ENCODE peak calls at places on chromosome 14, in four cellular contexts. N is hepatocyte, P is SK-N-SH, K is uterus. O is an unnamed sample.

GRCh38 chr14:31880935-31881334 is 196.2 kb upstream of the ARHGAP5 start:
- DNase-seq in N (peak; percentile 47), P (no peak), K (no peak), O (no peak)

GRCh38 chr14:21090194-21090939 is 8.1 kb downstream of the ZNF219 start:
- DNase-seq in N (no peak), P (peak; percentile 87), K (no peak), O (peak; percentile 51)

GRCh38 chr14:36207500-36207899 is 31.0 kb upstream of the PTCSC3 start:
- DNase-seq in N (no peak), P (peak; percentile 14), K (no peak), O (no peak)

GRCh38 chr14:85310491-85311272 is 219.3 kb upstream of the FLRT2 start:
- DNase-seq in N (no peak), P (no peak), K (no peak), O (no peak)

GRCh38 chr14:51360592-51360991 is 120.5 kb downstream of the TMX1 start:
- DNase-seq in N (no peak), P (no peak), K (no peak), O (no peak)

GRCh38 chr14:92959189-92959531 is 36.2 kb downstream of the CHGA start:
- DNase-seq in N (no peak), P (peak; percentile 95), K (no peak), O (no peak)

GRCh38 chr14:89418452-89418851 is 1.4 kb upstream of the FOXN3 start:
- DNase-seq in N (no peak), P (peak; percentile 67), K (peak; percentile 32), O (no peak)

GRCh38 chr14:92495041-92495440 is 18.5 kb upstream of the RIN3 start:
- DNase-seq in N (peak; percentile 54), P (no peak), K (no peak), O (no peak)

GRCh38 chr14:89167705-89168104 is 249.3 kb downstream of the FOXN3 start:
- DNase-seq in N (no peak), P (no peak), K (no peak), O (no peak)

GRCh38 chr14:63614964-63615363 is 26.7 kb downstream of the WDR89 start:
- DNase-seq in N (no peak), P (no peak), K (no peak), O (no peak)

GRCh38 chr14:105474478-105475268 is at the start of gene CRIP2:
- DNase-seq in N (peak; percentile 83), P (peak; percentile 91), K (no peak), O (peak; percentile 64)

GRCh38 chr14:56300495-56300894 is 182.3 kb downstream of the PELI2 start:
- DNase-seq in N (no peak), P (no peak), K (no peak), O (no peak)

GRCh38 chr14:56422703-56423213 is 156.8 kb upstream of the TMEM260 start:
- DNase-seq in N (peak; percentile 84), P (peak; percentile 28), K (peak; percentile 53), O (peak; percentile 57)

GRCh38 chr14:70908918-70909641 is 1.8 kb downstream of the PCNX1 start:
- DNase-seq in N (no peak), P (no peak), K (no peak), O (no peak)

DNA sequence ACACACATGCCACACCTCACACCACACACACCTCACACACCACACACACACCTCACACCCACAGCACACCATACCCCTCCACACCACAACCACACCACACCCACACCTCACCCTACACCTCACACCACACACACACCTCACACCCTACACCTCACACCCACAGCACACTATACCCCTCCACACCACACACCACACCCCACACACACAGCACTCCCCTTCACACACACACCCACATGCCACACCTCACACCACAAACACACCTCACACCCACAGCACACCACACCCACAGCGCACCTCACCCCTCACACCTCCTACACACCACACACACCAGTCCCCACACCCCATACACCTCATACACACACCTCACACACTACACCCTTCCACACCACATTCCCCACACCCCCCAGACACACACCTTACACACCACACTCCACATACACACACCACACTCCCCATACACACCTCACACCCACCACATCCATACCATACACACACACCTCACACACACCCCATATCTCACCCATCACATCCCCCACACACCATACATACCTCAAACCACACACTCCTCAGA is 80.0 kb downstream of the ACTN1 start:
- DNase-seq in N (no peak), P (no peak), K (no peak), O (no peak)
- H3K27ac ChIP-seq in N (no peak overlapping the region), P (no peak overlapping the region), K (peak overlapping the region; percentile 46), O (no peak overlapping the region)

GRCh38 chr14:90760591-90761316 is 55.5 kb downstream of the TTC7B start:
- DNase-seq in N (peak; percentile 26), P (peak; percentile 48), K (no peak), O (no peak)
- TF ChIP-seq CTCF in N (peak; percentile 44), P (peak; percentile 64), K (peak; percentile 10), O (no peak)

DNA sequence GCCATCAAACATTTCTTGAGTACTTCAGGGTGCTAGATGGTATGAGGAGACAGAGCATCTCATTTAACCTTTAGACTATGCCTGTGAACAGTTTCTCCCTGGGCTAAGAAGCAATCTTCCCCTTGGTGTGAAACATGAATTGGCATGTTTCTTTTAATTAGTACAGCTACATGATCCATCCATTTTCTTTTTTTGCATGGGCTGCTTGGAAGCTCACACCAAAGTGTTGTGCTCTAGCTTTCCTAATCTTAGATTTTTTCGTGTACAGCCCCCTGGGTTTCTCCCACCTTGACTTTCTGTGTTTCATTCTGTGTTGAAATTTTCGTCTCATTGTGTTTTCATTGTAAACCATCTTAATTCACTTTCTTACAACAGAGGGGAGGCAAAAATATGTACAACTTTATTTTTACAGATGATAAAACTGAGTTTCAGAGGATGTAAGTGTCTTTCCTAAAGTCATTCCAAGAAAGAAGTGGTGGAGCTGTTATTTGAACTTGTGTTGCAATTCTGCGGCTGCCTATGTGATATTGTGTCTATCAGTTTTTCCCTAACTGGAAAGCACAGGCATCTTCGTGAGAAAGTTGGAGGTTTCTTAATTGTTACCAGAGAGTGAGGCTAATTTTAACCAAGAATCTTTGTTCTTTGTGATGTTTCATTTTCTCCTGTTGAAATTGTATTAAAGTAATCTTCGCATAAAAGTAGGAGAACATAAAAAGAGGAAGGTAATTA is 64.5 kb downstream of the DAAM1 start:
- DNase-seq in N (no peak), P (no peak), K (no peak), O (no peak)
- H3K27ac ChIP-seq in N (peak overlapping the region; percentile 38), P (peak overlapping the region; percentile 95), K (peak overlapping the region; percentile 83), O (no peak overlapping the region)

GRCh38 chr14:53110103-53110502 is 43.0 kb downstream of the DDHD1 start:
- DNase-seq in N (no peak), P (no peak), K (no peak), O (no peak)

GRCh38 chr14:53108292-53108937 is 44.7 kb downstream of the DDHD1 start:
- DNase-seq in N (no peak), P (no peak), K (no peak), O (no peak)

GRCh38 chr14:53109688-53110041 is 43.5 kb downstream of the DDHD1 start:
- DNase-seq in N (no peak), P (no peak), K (no peak), O (no peak)

GRCh38 chr14:53109028-53109687 is 44.0 kb downstream of the DDHD1 start:
- DNase-seq in N (no peak), P (no peak), K (no peak), O (no peak)

GRCh38 chr14:53113992-53114391 is 39.1 kb downstream of the DDHD1 start:
- DNase-seq in N (no peak), P (no peak), K (no peak), O (no peak)
- TF ChIP-seq CTCF in N (no peak), P (no peak), K (no peak), O (no peak)

DNA sequence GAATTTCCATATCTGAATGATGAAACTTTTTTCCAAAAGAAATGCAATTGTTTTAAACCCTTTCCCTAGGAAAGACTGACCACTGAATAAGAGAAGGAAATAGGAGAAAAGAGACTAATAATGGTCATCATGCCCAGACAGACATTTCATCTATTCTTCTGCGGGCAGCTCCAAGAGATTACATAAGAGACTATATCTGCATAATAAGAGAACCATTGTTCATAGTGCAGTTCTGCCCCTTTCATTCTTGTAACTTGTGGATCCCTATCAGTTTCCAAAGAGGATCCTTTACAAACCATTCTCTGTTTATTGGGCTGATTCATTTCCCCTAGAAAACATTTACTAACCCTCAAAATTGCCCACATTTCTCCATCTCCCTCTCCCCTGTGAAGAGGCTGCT is 197.7 kb downstream of the FSCB start:
- DNase-seq in N (no peak), P (no peak), K (no peak), O (no peak)
- H3K27ac ChIP-seq in N (no peak overlapping the region), P (no peak overlapping the region), K (no peak overlapping the region), O (no peak overlapping the region)

DNA sequence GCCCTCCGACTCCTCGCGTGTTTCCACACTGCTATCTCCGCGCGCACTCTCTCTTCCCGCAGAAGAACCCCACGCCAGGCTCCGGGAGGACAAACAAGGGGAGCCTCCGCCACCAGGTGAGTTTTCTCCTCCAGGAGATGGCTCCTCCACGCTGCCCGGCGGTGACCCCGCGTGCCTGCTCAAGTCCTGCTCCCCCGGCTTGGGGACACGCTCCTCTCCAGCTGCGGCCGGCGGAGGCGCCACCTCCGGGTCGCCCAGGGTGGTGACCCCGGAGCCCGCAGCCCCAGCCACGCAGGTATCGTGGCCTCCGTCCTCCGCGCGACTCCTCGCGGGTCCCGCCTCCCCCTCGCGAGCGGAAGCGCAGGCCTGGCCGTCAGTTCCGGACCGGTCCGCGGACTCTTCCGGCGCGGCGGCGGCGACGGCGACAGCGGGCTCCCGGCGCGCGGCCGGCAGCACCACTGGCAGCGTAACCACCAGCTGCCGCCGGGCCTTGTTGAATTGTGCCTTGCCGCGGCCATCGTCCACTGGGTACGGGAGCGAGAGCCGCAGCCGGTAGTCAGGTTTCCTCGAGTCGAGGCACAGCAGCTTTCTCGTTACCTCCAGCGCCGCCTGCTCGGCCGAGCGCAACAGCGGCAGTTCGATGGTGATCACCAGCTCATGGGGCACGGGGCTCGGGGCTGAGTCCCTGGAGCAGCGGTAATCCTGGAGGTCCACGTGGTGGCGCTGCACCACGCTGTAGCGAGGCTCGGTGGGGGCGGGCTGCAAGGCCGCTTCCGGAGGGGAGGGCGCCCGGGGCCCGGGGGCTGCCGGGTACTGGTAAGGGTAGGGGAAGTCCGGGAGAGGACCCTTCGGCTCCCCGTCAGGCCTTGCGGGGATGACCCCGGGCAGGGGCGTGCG is 1.1 kb downstream of the DNAAF2 start:
- DNase-seq in N (peak; percentile 98), P (peak; percentile 97), K (peak; percentile 90), O (peak; percentile 91)
- TF ChIP-seq CTCF in N (peak; percentile 95), P (peak; percentile 90), K (peak; percentile 84), O (peak; percentile 78)

GRCh38 chr14:69260979-69261605 is 1.1 kb downstream of the GALNT16 start:
- DNase-seq in N (peak; percentile 76), P (peak; percentile 91), K (no peak), O (no peak)
- H3K27ac ChIP-seq in N (peak overlapping the region; percentile 64), P (no peak overlapping the region), K (peak overlapping the region; percentile 51), O (no peak overlapping the region)

GRCh38 chr14:59918824-59919581 is 941 bp upstream of the LRRC9 start:
- DNase-seq in N (peak; percentile 53), P (peak; percentile 56), K (no peak), O (no peak)
- TF ChIP-seq CTCF in N (peak; percentile 59), P (peak; percentile 65), K (no peak), O (no peak)